ENCODE peak calls at places on chromosomes 13 and 19, in six cellular contexts. W, Z, Q, U, B and S are unnamed samples.

GRCh38 chr13:93505104-93505952 is 278.7 kb downstream of the GPC6 start:
- DNase-seq in W (no peak), Z (no peak), Q (no peak), U (peak; percentile 56), B (peak; percentile 29), S (no peak)

GRCh38 chr19:6232567-6232966 is 47.2 kb downstream of the MLLT1 start:
- DNase-seq in W (no peak), Z (no peak), Q (no peak), U (peak; percentile 93), B (peak; percentile 98), S (no peak)

GRCh38 chr13:95392597-95392996 is 91.3 kb upstream of the ABCC4 start:
- DNase-seq in W (no peak), Z (no peak), Q (no peak), U (no peak), B (no peak), S (no peak)

GRCh38 chr19:9054768-9055167 is 32.1 kb upstream of the OR1M1 start:
- DNase-seq in W (no peak), Z (no peak), Q (no peak), U (no peak), B (no peak), S (no peak)

GRCh38 chr13:42970824-42971669 is 21.0 kb downstream of the EPSTI1 start:
- DNase-seq in W (peak; percentile 32), Z (no peak), Q (peak; percentile 35), U (peak; percentile 25), B (peak; percentile 49), S (peak; percentile 51)

GRCh38 chr13:35499131-35500051 is 22.9 kb upstream of the MAB21L1 start:
- DNase-seq in W (no peak), Z (no peak), Q (no peak), U (no peak), B (no peak), S (no peak)

GRCh38 chr13:85013006-85013405 is 786.2 kb downstream of the SLITRK6 start:
- DNase-seq in W (no peak), Z (no peak), Q (no peak), U (no peak), B (no peak), S (no peak)

GRCh38 chr19:35330475-35330874 is 1.5 kb downstream of the CD22 start:
- DNase-seq in W (no peak), Z (no peak), Q (no peak), U (no peak), B (no peak), S (no peak)

GRCh38 chr19:40502647-40503046 is 35.8 kb downstream of the SPTBN4 start:
- DNase-seq in W (no peak), Z (no peak), Q (peak; percentile 59), U (no peak), B (no peak), S (no peak)

GRCh38 chr19:6023085-6023682 is 45.2 kb upstream of the RANBP3 start:
- DNase-seq in W (no peak), Z (no peak), Q (no peak), U (peak; percentile 31), B (peak; percentile 59), S (no peak)

GRCh38 chr13:47801555-47801954 is 199.5 kb downstream of the SUCLA2 start:
- DNase-seq in W (no peak), Z (no peak), Q (no peak), U (no peak), B (no peak), S (no peak)

GRCh38 chr19:20078696-20079095 is 896 bp downstream of the ZNF90 start:
- DNase-seq in W (peak; percentile 46), Z (no peak), Q (peak; percentile 20), U (peak; percentile 18), B (peak; percentile 16), S (peak; percentile 25)

GRCh38 chr13:73248154-73248553 is 189.3 kb downstream of the KLF5 start:
- DNase-seq in W (no peak), Z (no peak), Q (no peak), U (no peak), B (no peak), S (no peak)

GRCh38 chr13:46615888-46616531 is 63.0 kb downstream of the LRCH1 start:
- DNase-seq in W (no peak), Z (no peak), Q (no peak), U (no peak), B (no peak), S (no peak)

GRCh38 chr19:46976845-46977320 is 42.8 kb upstream of the NPAS1 start:
- DNase-seq in W (peak; percentile 57), Z (no peak), Q (peak; percentile 40), U (peak; percentile 83), B (peak; percentile 93), S (no peak)

GRCh38 chr19:49339364-49340068 is 4.3 kb downstream of the CD37 start:
- DNase-seq in W (peak; percentile 85), Z (no peak), Q (peak; percentile 96), U (peak; percentile 84), B (peak; percentile 78), S (peak; percentile 73)

GRCh38 chr19:28468701-28469459 is 744.1 kb downstream of the UQCRFS1 start:
- DNase-seq in W (peak; percentile 40), Z (no peak), Q (peak; percentile 38), U (peak; percentile 69), B (peak; percentile 49), S (no peak)

GRCh38 chr13:73998631-73999030 is 135.6 kb downstream of the KLF12 start:
- DNase-seq in W (no peak), Z (no peak), Q (no peak), U (no peak), B (no peak), S (no peak)

GRCh38 chr13:52156724-52157251 is 2.6 kb downstream of the NEK3 start:
- DNase-seq in W (no peak), Z (no peak), Q (no peak), U (peak; percentile 51), B (peak; percentile 13), S (no peak)

GRCh38 chr19:36030264-36031148 is 2.2 kb downstream of the CLIP3 start:
- DNase-seq in W (no peak), Z (no peak), Q (peak; percentile 29), U (no peak), B (peak; percentile 59), S (no peak)

GRCh38 chr19:48770223-48770622 is 14.9 kb downstream of the FGF21 start:
- DNase-seq in W (no peak), Z (no peak), Q (no peak), U (peak; percentile 88), B (peak; percentile 81), S (no peak)

GRCh38 chr13:79409828-79410227 is 3.8 kb upstream of the RBM26 start:
- DNase-seq in W (no peak), Z (no peak), Q (no peak), U (no peak), B (no peak), S (no peak)

DNA sequence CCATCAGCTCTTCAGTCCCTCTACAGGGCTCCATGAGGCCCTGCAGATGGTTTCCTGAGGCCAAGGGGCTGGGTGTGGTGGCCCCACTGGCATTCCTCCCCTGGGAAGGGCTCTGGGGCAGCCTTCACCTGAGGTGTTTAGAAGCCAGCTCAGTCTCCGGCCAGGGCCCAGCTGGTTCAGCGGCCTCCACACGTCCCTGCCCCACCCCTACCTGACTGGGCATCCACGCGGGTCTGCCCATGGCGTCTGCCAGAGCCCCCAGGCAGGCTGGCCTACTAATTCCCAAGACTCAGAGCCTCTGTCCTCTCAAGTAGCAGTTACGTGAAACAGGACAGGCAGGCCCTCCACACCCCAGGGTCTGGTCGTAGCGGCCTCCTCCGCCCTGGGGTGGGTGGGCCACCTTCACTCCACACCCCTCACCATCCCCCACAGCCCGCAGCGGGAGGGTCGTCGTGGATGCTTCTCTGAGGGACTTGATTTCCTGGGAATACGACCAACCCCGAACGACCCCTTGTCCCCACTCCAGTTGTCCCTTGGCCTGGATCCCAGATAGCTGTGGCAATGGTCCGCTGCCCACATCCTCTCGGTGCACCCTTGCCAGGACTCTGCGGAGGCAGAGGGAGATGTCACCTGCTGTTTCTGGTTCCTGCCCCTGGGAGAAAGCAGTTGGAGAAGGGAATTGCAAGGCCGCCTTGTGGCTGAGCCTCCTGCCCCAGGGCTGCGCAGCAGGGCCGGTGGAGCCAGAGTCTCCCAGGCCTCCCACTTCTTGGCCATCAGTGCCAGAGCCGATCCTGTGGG is 24.3 kb downstream of the CAPN12 start:
- DNase-seq in W (no peak), Z (no peak), Q (no peak), U (peak; percentile 59), B (no peak), S (no peak)
- TF ChIP-seq CTCF in W (no peak), Z (no peak), Q (no peak), U (no peak), B (no peak), S (no peak)

DNA sequence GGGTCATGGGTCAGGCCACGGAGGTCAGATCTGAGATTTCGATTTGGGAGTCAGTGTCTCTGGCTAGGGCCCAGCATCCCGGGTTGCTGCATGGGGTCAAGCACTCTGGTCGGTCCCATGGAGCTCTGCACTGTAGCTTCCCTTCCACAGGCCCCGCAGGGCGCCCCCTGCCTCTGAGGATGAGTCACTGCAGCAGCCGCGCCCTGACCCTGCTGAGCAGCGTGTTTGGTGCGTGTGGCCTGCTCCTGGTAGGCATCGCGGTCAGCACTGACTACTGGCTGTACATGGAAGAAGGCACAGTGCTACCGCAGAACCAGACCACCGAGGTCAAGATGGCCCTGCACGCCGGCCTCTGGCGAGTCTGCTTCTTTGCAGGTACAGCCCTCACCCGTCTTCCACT is 3.6 kb downstream of the CACNG7 start:
- DNase-seq in W (peak; percentile 34), Z (no peak), Q (no peak), U (no peak), B (no peak), S (peak; percentile 47)
- TF ChIP-seq CTCF in W (peak; percentile 23), Z (peak; percentile 10), Q (no peak), U (no peak), B (no peak), S (peak; percentile 66)

DNA sequence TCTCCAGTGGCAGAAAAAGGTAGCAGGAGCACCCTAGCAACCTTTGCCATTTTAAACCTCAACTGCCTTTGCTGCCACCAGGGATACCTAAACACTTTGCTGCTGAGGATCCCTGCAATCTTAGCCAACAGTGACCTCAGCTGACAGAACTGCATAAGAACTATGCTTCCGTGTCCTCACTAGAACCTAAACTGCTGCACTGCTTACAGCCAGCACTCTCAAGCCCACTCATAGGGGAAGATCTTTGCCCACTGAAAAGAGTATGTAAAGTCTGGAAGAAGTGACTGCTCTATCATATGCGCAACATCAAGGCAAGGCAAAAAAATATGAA is 270.0 kb upstream of the PCDH20 start:
- DNase-seq in W (peak; percentile 16), Z (no peak), Q (no peak), U (no peak), B (no peak), S (peak; percentile 35)
- TF ChIP-seq CTCF in W (peak; percentile 26), Z (peak; percentile 21), Q (no peak), U (no peak), B (no peak), S (no peak)

GRCh38 chr19:1657632-1658445 is 5.4 kb upstream of the TCF3 start:
- DNase-seq in W (no peak), Z (no peak), Q (peak; percentile 73), U (no peak), B (no peak), S (no peak)
- TF ChIP-seq CTCF in W (no peak), Z (no peak), Q (no peak), U (no peak), B (no peak), S (no peak)

DNA sequence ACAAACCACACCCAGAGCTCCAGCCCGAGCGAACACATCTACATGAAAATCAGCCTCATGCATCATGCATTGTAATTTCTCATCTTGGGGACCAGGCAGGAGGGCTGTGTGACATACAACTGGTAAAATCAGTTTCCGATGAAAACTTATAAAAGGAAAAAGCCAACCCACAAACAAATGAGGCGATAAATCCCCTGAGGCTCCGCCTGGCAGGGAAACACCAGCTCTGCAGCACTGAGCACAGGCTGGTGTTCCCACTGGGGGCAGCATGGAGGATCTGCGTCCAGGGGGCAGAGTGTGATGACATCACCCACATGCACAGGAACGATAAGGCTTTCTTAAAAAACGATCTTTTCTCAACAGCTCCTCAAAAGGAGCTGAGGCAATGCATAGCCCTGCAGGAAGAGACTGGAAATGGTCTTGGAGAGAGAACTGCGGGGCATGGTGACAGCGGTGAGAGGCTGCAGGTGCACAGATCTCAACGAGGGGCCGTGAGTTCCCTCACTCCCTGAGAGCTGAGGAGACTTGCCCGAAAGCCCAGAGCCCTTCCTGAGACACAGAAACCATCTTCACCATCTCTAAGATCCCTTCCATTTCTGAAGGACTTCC is 24.6 kb downstream of the SH3GL1 start:
- DNase-seq in W (no peak), Z (no peak), Q (peak; percentile 66), U (peak; percentile 69), B (peak; percentile 68), S (no peak)
- TF ChIP-seq CTCF in W (no peak), Z (peak; percentile 43), Q (no peak), U (peak; percentile 58), B (peak; percentile 56), S (no peak)